ENCODE peak calls at places on chromosome 14, in ten cellular contexts. C, N, R, D, I, B, Y, Q, H and L are unnamed samples.

GRCh38 chr14:70027785-70028428 is 148.7 kb downstream of the SMOC1 start:
- DNase-seq in C (peak; percentile 77), N (peak; percentile 46), R (peak; percentile 88), D (peak; percentile 78), I (peak; percentile 56), B (peak; percentile 50), Y (peak; percentile 85), Q (peak; percentile 57), H (peak; percentile 33), L (no peak)

GRCh38 chr14:32985881-32986280 is 47.2 kb downstream of the NPAS3 start:
- DNase-seq in C (no peak), N (no peak), R (peak; percentile 53), D (no peak), I (peak; percentile 2), B (peak; percentile 9), Y (no peak), Q (no peak), H (no peak), L (no peak)

GRCh38 chr14:56333361-56334279 is 215.4 kb downstream of the PELI2 start:
- DNase-seq in C (no peak), N (peak; percentile 93), R (no peak), D (no peak), I (peak; percentile 81), B (peak; percentile 78), Y (no peak), Q (no peak), H (no peak), L (no peak)

GRCh38 chr14:67170706-67171105 is 18.5 kb upstream of the GARIN2 start:
- DNase-seq in C (no peak), N (peak; percentile 39), R (no peak), D (no peak), I (peak; percentile 13), B (no peak), Y (no peak), Q (no peak), H (no peak), L (no peak)

GRCh38 chr14:34465069-34465859 is 3.2 kb upstream of the SPTSSA start:
- DNase-seq in C (no peak), N (peak; percentile 33), R (no peak), D (no peak), I (peak; percentile 77), B (peak; percentile 46), Y (no peak), Q (no peak), H (no peak), L (no peak)

GRCh38 chr14:98754343-98755025 is 517.5 kb downstream of the BCL11B start:
- DNase-seq in C (no peak), N (no peak), R (no peak), D (peak; percentile 24), I (no peak), B (peak; percentile 9), Y (no peak), Q (no peak), H (no peak), L (no peak)

GRCh38 chr14:61718039-61718438 is 22.7 kb downstream of the HIF1A start:
- DNase-seq in C (no peak), N (no peak), R (no peak), D (no peak), I (no peak), B (no peak), Y (no peak), Q (no peak), H (no peak), L (no peak)

GRCh38 chr14:65336191-65336591 is 76.3 kb upstream of the FUT8 start:
- DNase-seq in C (peak; percentile 45), N (peak; percentile 73), R (no peak), D (no peak), I (peak; percentile 62), B (peak; percentile 58), Y (no peak), Q (peak; percentile 27), H (no peak), L (no peak)

GRCh38 chr14:21987937-21988336 is 314.3 kb upstream of the OR4E1 start:
- DNase-seq in C (no peak), N (peak; percentile 12), R (no peak), D (no peak), I (peak; percentile 20), B (peak; percentile 3), Y (no peak), Q (no peak), H (no peak), L (no peak)

GRCh38 chr14:60064491-60065072 is 27.1 kb upstream of the PCNX4 start:
- DNase-seq in C (peak; percentile 31), N (peak; percentile 55), R (no peak), D (no peak), I (peak; percentile 64), B (peak; percentile 43), Y (peak; percentile 42), Q (no peak), H (no peak), L (no peak)

GRCh38 chr14:80264698-80265097 is 53.4 kb upstream of the DIO2 start:
- DNase-seq in C (no peak), N (no peak), R (no peak), D (no peak), I (no peak), B (no peak), Y (no peak), Q (no peak), H (no peak), L (no peak)

GRCh38 chr14:65042731-65043372 is 56.2 kb downstream of the FNTB start:
- DNase-seq in C (peak; percentile 57), N (no peak), R (no peak), D (no peak), I (no peak), B (no peak), Y (peak; percentile 42), Q (no peak), H (no peak), L (no peak)

GRCh38 chr14:77376380-77376770 is 519 bp downstream of the TMED8 start:
- DNase-seq in C (peak; percentile 30), N (no peak), R (peak; percentile 64), D (peak; percentile 21), I (peak; percentile 25), B (peak; percentile 24), Y (peak; percentile 31), Q (peak; percentile 32), H (peak; percentile 8), L (no peak)

GRCh38 chr14:25308244-25308643 is 258.3 kb upstream of the STXBP6 start:
- DNase-seq in C (no peak), N (no peak), R (no peak), D (no peak), I (no peak), B (no peak), Y (no peak), Q (no peak), H (no peak), L (no peak)
- TF ChIP-seq CTCF in C (no peak), N (no peak), R (no peak), D (no peak), I (no peak), B (no peak), Y (no peak), Q (no peak), H (no peak), L (no peak)

GRCh38 chr14:68203871-68204270 is 384.3 kb downstream of the RAD51B start:
- DNase-seq in C (no peak), N (no peak), R (no peak), D (no peak), I (peak; percentile 70), B (no peak), Y (no peak), Q (no peak), H (no peak), L (no peak)

GRCh38 chr14:68195126-68195525 is 375.5 kb downstream of the RAD51B start:
- DNase-seq in C (no peak), N (no peak), R (no peak), D (no peak), I (no peak), B (no peak), Y (no peak), Q (no peak), H (no peak), L (no peak)

GRCh38 chr14:68198713-68199464 is 379.3 kb downstream of the RAD51B start:
- DNase-seq in C (no peak), N (no peak), R (no peak), D (no peak), I (peak; percentile 84), B (no peak), Y (no peak), Q (no peak), H (no peak), L (no peak)

GRCh38 chr14:68193970-68194634 is 374.5 kb downstream of the RAD51B start:
- DNase-seq in C (no peak), N (no peak), R (no peak), D (no peak), I (peak; percentile 66), B (no peak), Y (no peak), Q (no peak), H (no peak), L (no peak)

GRCh38 chr14:68199465-68200145 is 380.0 kb downstream of the RAD51B start:
- DNase-seq in C (no peak), N (no peak), R (no peak), D (peak; percentile 38), I (peak; percentile 95), B (peak; percentile 84), Y (no peak), Q (no peak), H (no peak), L (no peak)
- TF ChIP-seq CTCF in C (no peak), N (no peak), R (no peak), D (no peak), I (peak; percentile 16), B (peak; percentile 9), Y (no peak), Q (no peak), H (no peak), L (no peak)

GRCh38 chr14:73752297-73752992 is 38.3 kb upstream of the PNMA1 start:
- DNase-seq in C (peak; percentile 18), N (peak; percentile 45), R (peak; percentile 82), D (peak; percentile 66), I (peak; percentile 87), B (peak; percentile 92), Y (no peak), Q (peak; percentile 60), H (no peak), L (no peak)
- TF ChIP-seq CTCF in C (no peak), N (peak; percentile 44), R (peak; percentile 28), D (peak; percentile 36), I (peak; percentile 20), B (peak; percentile 51), Y (no peak), Q (peak; percentile 59), H (no peak), L (peak; percentile 77)

DNA sequence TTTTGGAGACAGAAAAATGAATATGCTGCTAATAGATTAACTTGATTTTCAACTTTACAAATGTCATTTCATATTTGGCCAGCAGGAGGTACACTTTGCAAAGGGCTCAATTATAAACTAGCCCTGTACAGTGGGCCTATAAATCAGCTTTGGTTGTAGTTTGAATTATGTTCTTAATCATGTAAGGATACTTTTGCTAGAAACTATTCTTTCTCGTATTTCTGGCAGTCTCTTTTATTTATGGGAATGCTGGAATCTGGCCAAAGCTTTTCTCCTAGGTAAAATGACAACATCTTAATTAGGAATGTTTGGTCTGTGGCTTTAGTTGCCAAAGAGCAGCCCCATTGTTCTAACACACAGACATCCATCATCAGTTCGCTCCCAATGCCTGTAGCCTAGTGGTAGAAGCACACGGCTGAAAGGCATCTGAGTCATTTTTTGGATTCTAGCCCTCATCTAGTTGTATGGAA is 1322.3 kb upstream of the SEL1L start:
- DNase-seq in C (no peak), N (peak; percentile 60), R (no peak), D (no peak), I (peak; percentile 1), B (peak; percentile 68), Y (no peak), Q (no peak), H (no peak), L (no peak)
- TF ChIP-seq CTCF in C (peak; percentile 21), N (peak; percentile 34), R (no peak), D (peak; percentile 29), I (no peak), B (peak; percentile 33), Y (no peak), Q (no peak), H (no peak), L (peak; percentile 83)